ENCODE peak calls at places on chromosome 10, in nine cellular contexts. G is cardiac fibroblast, O is astrocyte of the spinal cord, M is cardiac muscle cell, X is hepatocyte, T is dorsolateral prefrontal cortex, S is fibroblast of lung, D is left ventricle myocardium inferior, N is vagina. E is an unnamed sample.

GRCh38 chr10:11830836-11831519 is 7.8 kb downstream of the PROSER2 start:
- DNase-seq in G (no peak), O (no peak), M (peak), X (peak), T (no peak), S (no peak), D (no peak), N (no peak), E (no peak)

GRCh38 chr10:78717200-78717599 is 351.6 kb upstream of the ZMIZ1 start:
- DNase-seq in G (peak), O (peak), M (no peak), X (no peak), T (no peak), S (peak), D (peak), N (no peak), E (no peak)

GRCh38 chr10:26780793-26781601 is 79.8 kb downstream of the ABI1 start:
- DNase-seq in G (peak), O (peak), M (no peak), X (peak), T (no peak), S (peak), D (no peak), N (no peak), E (no peak)

GRCh38 chr10:34319197-34319846 is 495.8 kb downstream of the PARD3 start:
- DNase-seq in G (peak), O (peak), M (peak), X (peak), T (no peak), S (peak), D (no peak), N (no peak), E (no peak)

GRCh38 chr10:132536241-132536963 is 1.2 kb upstream of the INPP5A start:
- DNase-seq in G (no peak), O (no peak), M (peak), X (no peak), T (no peak), S (no peak), D (peak), N (no peak), E (peak)

GRCh38 chr10:78401882-78402367 is 368.3 kb downstream of the RPS24 start:
- DNase-seq in G (peak), O (no peak), M (peak), X (peak), T (no peak), S (peak), D (peak), N (no peak), E (no peak)

GRCh38 chr10:25285809-25286208 is 111.0 kb downstream of the GPR158 start:
- DNase-seq in G (no peak), O (no peak), M (no peak), X (no peak), T (no peak), S (no peak), D (no peak), N (no peak), E (no peak)

GRCh38 chr10:97891497-97892167 is 42.0 kb downstream of the GOLGA7B start:
- DNase-seq in G (no peak), O (no peak), M (peak), X (peak), T (no peak), S (no peak), D (no peak), N (no peak), E (no peak)

GRCh38 chr10:98314577-98315284 is 46.7 kb upstream of the LOXL4 start:
- DNase-seq in G (peak), O (no peak), M (no peak), X (no peak), T (no peak), S (peak), D (no peak), N (no peak), E (no peak)

GRCh38 chr10:1022413-1022812 is 3.2 kb downstream of the IDI2 start:
- DNase-seq in G (no peak), O (no peak), M (no peak), X (no peak), T (peak), S (no peak), D (peak), N (no peak), E (no peak)

GRCh38 chr10:42960491-42961155 is 116.2 kb upstream of the RET start:
- DNase-seq in G (peak), O (peak), M (no peak), X (peak), T (peak), S (peak), D (peak), N (no peak), E (no peak)

GRCh38 chr10:1212571-1213141 is 156.5 kb downstream of the WDR37 start:
- DNase-seq in G (no peak), O (no peak), M (no peak), X (no peak), T (no peak), S (no peak), D (no peak), N (no peak), E (no peak)

GRCh38 chr10:69679736-69680135 is 49.7 kb downstream of the FAM241B start:
- DNase-seq in G (no peak), O (no peak), M (no peak), X (no peak), T (no peak), S (no peak), D (no peak), N (no peak), E (no peak)

GRCh38 chr10:49164587-49165188 is 23.5 kb downstream of the TMEM273 start:
- DNase-seq in G (peak), O (peak), M (peak), X (peak), T (no peak), S (peak), D (no peak), N (peak), E (peak)

GRCh38 chr10:127989481-127989964 is 82.6 kb downstream of the PTPRE start:
- DNase-seq in G (no peak), O (no peak), M (no peak), X (no peak), T (no peak), S (no peak), D (no peak), N (no peak), E (no peak)

GRCh38 chr10:90675621-90676020 is 182.2 kb downstream of the HTR7 start:
- DNase-seq in G (peak), O (peak), M (no peak), X (no peak), T (no peak), S (peak), D (no peak), N (no peak), E (no peak)

DNA sequence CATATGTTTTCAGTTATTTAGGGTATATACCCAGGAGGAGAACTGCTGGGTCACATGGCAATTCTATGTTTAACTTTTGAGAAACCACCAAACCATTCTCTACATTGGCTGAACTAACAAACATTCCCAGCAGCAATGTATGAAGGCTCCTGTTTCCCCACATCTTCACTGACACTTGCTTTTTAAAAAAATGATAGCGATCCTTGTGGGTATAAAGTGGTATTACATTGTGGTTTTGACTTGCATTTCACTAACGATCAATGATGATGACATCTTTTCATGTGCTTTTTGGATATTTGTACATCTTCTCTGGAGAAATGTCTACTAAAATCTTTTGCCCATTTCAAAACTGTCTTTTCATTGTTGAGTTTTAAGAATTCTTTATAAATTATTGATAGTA is 51.2 kb upstream of the ANAPC16 start:
- DNase-seq in G (no peak), O (no peak), M (no peak), X (no peak), T (no peak), S (peak), D (no peak), N (no peak), E (no peak)
- TF ChIP-seq CTCF in G (no peak), O (no peak), M (no peak), X (no peak), T (no peak), S (no peak), D (no peak), N (no peak), E (no peak)

GRCh38 chr10:129332476-129332875 is 134.6 kb upstream of the MGMT start:
- DNase-seq in G (peak), O (no peak), M (peak), X (peak), T (no peak), S (peak), D (no peak), N (no peak), E (no peak)
- TF ChIP-seq CTCF in G (no peak), O (peak), M (peak), X (peak), T (peak), S (peak), D (peak), N (no peak), E (no peak)

GRCh38 chr10:23114228-23114850 is 19.0 kb downstream of the MSRB2 start:
- DNase-seq in G (no peak), O (no peak), M (no peak), X (no peak), T (no peak), S (no peak), D (no peak), N (no peak), E (no peak)
- TF ChIP-seq CTCF in G (no peak), O (no peak), M (no peak), X (no peak), T (no peak), S (no peak), D (no peak), N (no peak), E (no peak)

GRCh38 chr10:109852718-109853037 is 70.6 kb downstream of the XPNPEP1 start:
- DNase-seq in G (no peak), O (no peak), M (no peak), X (no peak), T (no peak), S (no peak), D (no peak), N (peak), E (no peak)
- TF ChIP-seq CTCF in G (no peak), O (no peak), M (no peak), X (peak), T (no peak), S (no peak), D (peak), N (no peak), E (no peak)

GRCh38 chr10:89164080-89164479 is 43.0 kb downstream of the CH25H start:
- DNase-seq in G (no peak), O (no peak), M (no peak), X (no peak), T (no peak), S (no peak), D (no peak), N (no peak), E (no peak)

GRCh38 chr10:89163265-89163995 is 43.7 kb downstream of the CH25H start:
- DNase-seq in G (peak), O (no peak), M (no peak), X (no peak), T (peak), S (peak), D (peak), N (no peak), E (peak)

GRCh38 chr10:89165923-89166322 is 41.2 kb downstream of the CH25H start:
- DNase-seq in G (no peak), O (no peak), M (no peak), X (no peak), T (no peak), S (no peak), D (no peak), N (no peak), E (no peak)

GRCh38 chr10:89167915-89168314 is 39.2 kb downstream of the CH25H start:
- DNase-seq in G (no peak), O (no peak), M (no peak), X (no peak), T (no peak), S (no peak), D (no peak), N (no peak), E (no peak)

DNA sequence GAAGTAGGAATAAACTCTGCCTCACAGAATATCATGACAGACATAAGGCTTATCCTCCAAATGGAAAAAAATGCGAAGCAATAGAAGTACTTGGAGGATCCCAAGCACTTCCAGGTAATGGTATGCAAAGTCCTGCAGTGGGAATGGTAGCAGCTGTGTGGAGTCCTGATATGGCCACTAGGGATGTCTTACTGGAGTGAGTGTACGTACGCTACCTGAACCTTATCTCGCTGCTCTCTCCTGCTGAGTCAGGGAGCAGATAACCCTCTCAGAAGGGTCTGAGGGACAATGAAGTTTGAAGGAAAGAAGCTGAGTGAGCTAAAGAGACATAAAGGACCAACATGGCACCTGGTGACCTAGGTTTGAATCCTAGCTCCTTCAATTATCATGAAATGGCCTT is 42.2 kb downstream of the CH25H start:
- DNase-seq in G (no peak), O (no peak), M (no peak), X (no peak), T (no peak), S (no peak), D (no peak), N (no peak), E (no peak)
- TF ChIP-seq CTCF in G (no peak), O (no peak), M (no peak), X (no peak), T (no peak), S (no peak), D (no peak), N (no peak), E (no peak)

DNA sequence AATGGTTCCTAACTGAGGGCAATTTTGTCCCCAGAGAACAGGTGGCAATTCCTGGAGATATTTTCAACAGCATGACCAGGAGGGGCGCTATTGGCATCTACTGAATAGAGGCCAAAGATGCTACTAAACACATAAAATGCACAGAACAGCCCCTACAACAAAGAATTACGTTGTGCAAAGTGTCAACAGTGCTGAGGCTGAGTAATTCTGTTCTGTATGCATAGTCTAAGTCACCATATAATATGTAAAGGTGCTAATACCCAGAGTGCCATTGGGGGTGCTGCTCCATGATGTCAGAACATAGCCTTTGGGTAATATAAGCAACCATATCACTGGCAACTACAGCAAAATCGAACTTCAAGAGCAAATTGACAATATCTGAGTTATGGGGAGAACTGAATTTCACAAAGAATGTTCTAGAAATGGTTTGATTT is 213.3 kb upstream of the PHYHIPL start:
- DNase-seq in G (no peak), O (no peak), M (peak), X (peak), T (peak), S (no peak), D (no peak), N (no peak), E (no peak)
- TF ChIP-seq CTCF in G (peak), O (peak), M (peak), X (peak), T (peak), S (peak), D (no peak), N (no peak), E (no peak)

E was measured in GM13976.